ENCODE peak calls at places on chromosomes 4 and X, in five cellular contexts. M is stimulated activated naive B cell treated with anti-CD40 and anti-IgM and Interleukin-4, amounts not matched to agents 10 μg/mL and 1 μg/mL and 100 μg/mL, for 72 hours; P is RCC 7860; T is GM10248; C is progenitor cell of endocrine pancreas. Z is an unnamed sample.

GRCh38 chr4:20318899-20319291 is 67.2 kb downstream of the SLIT2 start:
- DNase-seq in M (no peak), P (no peak), T (no peak), C (no peak), Z (no peak)

GRCh38 chr4:53553486-53554210 is 37.6 kb downstream of the LNX1 start:
- DNase-seq in M (no peak), P (no peak), T (no peak), C (no peak), Z (no peak)

GRCh38 chrX:22634081-22634480 is 361.4 kb downstream of the CBLL2 start:
- DNase-seq in M (no peak), P (no peak), T (no peak), C (no peak), Z (no peak)

GRCh38 chrX:108235990-108236389 is 144.4 kb downstream of the ATG4A start:
- DNase-seq in M (no peak), P (no peak), T (no peak), C (no peak), Z (no peak)

GRCh38 chrX:10628906-10629305 is 8.5 kb upstream of the MID1 start:
- DNase-seq in M (no peak), P (peak), T (no peak), C (no peak), Z (no peak)

GRCh38 chr4:156298230-156298629 is 344.6 kb upstream of the CTSO start:
- DNase-seq in M (no peak), P (peak), T (no peak), C (no peak), Z (no peak)

GRCh38 chr4:185261971-185262370 is 52.6 kb downstream of the SNX25 start:
- DNase-seq in M (no peak), P (no peak), T (no peak), C (no peak), Z (no peak)

GRCh38 chrX:101237041-101237440 is 17.5 kb downstream of the DRP2 start:
- DNase-seq in M (no peak), P (no peak), T (no peak), C (no peak), Z (no peak)

GRCh38 chr4:5932021-5932553 is 39.2 kb upstream of the CRMP1 start:
- DNase-seq in M (no peak), P (no peak), T (no peak), C (no peak), Z (no peak)

GRCh38 chr4:107258359-107258758 is 222.2 kb upstream of the DKK2 start:
- DNase-seq in M (no peak), P (no peak), T (no peak), C (no peak), Z (no peak)

GRCh38 chr4:169212981-169213380 is 57.8 kb downstream of the SH3RF1 start:
- DNase-seq in M (no peak), P (no peak), T (no peak), C (no peak), Z (no peak)